ENCODE peak calls at places on chromosomes 5 and 9, in ten cellular contexts. X is astrocyte of the cerebellum, E is neural crest cell, T is GM06990, Z is mesothelial cell of epicardium, W is uterus, P is lower lobe of right lung, S is ovary, A is IMR-90, H is astrocyte of the spinal cord. J is an unnamed sample.

GRCh38 chr5:141491323-141492167 is 2.7 kb downstream of the PCDHGC5 start:
- DNase-seq in X (no peak), E (no peak), T (no peak), Z (no peak), W (no peak), P (no peak), S (no peak), A (no peak), H (no peak), J (no peak)

GRCh38 chr5:23428705-23429104 is 78.7 kb upstream of the PRDM9 start:
- DNase-seq in X (no peak), E (no peak), T (no peak), Z (no peak), W (no peak), P (no peak), S (no peak), A (no peak), H (no peak), J (no peak)

GRCh38 chr9:122402403-122403268 is 31.8 kb downstream of the PTGS1 start:
- DNase-seq in X (peak), E (no peak), T (no peak), Z (no peak), W (no peak), P (no peak), S (no peak), A (peak), H (peak), J (peak)

GRCh38 chr9:91282292-91282691 is 79.4 kb downstream of the AUH start:
- DNase-seq in X (no peak), E (no peak), T (no peak), Z (no peak), W (no peak), P (no peak), S (no peak), A (peak), H (no peak), J (peak)

GRCh38 chr5:143106175-143106574 is 297.3 kb downstream of the NR3C1 start:
- DNase-seq in X (peak), E (no peak), T (no peak), Z (no peak), W (peak), P (no peak), S (peak), A (peak), H (peak), J (peak)

GRCh38 chr5:64690417-64691151 is at the start of gene SHISAL2B:
- DNase-seq in X (no peak), E (peak), T (peak), Z (peak), W (no peak), P (peak), S (no peak), A (no peak), H (peak), J (no peak)

GRCh38 chr5:100852988-100853449 is 50.1 kb downstream of the ST8SIA4 start:
- DNase-seq in X (no peak), E (no peak), T (peak), Z (no peak), W (no peak), P (no peak), S (no peak), A (no peak), H (no peak), J (no peak)

GRCh38 chr9:35035851-35036701 is 36.3 kb downstream of the VCP start:
- DNase-seq in X (no peak), E (no peak), T (no peak), Z (no peak), W (peak), P (peak), S (peak), A (peak), H (no peak), J (no peak)

GRCh38 chr5:178774866-178775539 is 44.5 kb upstream of the ZNF354A start:
- DNase-seq in X (no peak), E (no peak), T (no peak), Z (no peak), W (no peak), P (no peak), S (no peak), A (no peak), H (no peak), J (no peak)

GRCh38 chr5:178296066-178296465 is 63.5 kb upstream of the PHYKPL start:
- DNase-seq in X (no peak), E (no peak), T (no peak), Z (no peak), W (no peak), P (peak), S (peak), A (no peak), H (no peak), J (no peak)

GRCh38 chr5:57735754-57736153 is 253.1 kb upstream of the ACTBL2 start:
- DNase-seq in X (peak), E (no peak), T (no peak), Z (no peak), W (no peak), P (no peak), S (no peak), A (peak), H (peak), J (peak)

GRCh38 chr9:87497604-87498045 is at the start of gene DAPK1:
- DNase-seq in X (no peak), E (peak), T (peak), Z (no peak), W (peak), P (peak), S (peak), A (no peak), H (peak), J (no peak)
- TF ChIP-seq CTCF in X (no peak), E (peak), T (no peak), Z (peak), W (no peak), P (peak), S (peak), A (no peak), H (peak), J (no peak)

GRCh38 chr9:133461975-133462374 is 2.2 kb downstream of the CACFD1 start:
- DNase-seq in X (no peak), E (no peak), T (no peak), Z (no peak), W (no peak), P (no peak), S (no peak), A (no peak), H (no peak), J (no peak)
- TF ChIP-seq CTCF in X (no peak), E (no peak), T (no peak), Z (no peak), W (no peak), P (no peak), S (no peak), A (no peak), H (no peak), J (peak)

DNA sequence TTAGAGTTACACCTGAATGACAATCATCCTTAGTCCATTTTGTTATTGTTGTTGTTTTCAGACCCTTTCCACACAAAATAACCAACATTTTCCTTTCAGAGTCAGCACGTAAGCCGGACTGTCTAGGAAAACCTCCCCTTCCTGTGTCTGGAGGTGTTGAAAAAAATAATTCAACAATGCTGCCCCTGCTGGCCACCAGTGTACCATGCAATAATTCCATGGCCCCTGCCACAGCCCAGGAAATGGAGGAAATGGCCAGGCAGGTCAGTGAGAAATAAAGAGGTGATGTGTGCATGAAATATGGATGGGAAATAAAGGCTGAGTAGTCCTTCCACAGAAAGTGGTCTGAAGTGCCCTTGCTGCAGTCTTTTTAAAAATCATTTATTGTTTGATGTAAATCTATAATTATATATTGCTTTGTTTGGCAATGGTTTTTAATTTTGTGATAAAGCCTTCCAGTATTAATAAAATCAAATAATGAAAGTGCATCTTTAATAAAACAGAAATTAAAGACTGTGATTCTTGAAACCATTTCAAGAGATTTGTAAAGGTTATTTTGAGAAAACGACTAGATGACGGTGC is 152.8 kb upstream of the PAPPA start:
- DNase-seq in X (no peak), E (peak), T (no peak), Z (no peak), W (no peak), P (no peak), S (no peak), A (no peak), H (no peak), J (no peak)
- TF ChIP-seq CTCF in X (peak), E (peak), T (peak), Z (peak), W (no peak), P (peak), S (no peak), A (peak), H (peak), J (peak)

DNA sequence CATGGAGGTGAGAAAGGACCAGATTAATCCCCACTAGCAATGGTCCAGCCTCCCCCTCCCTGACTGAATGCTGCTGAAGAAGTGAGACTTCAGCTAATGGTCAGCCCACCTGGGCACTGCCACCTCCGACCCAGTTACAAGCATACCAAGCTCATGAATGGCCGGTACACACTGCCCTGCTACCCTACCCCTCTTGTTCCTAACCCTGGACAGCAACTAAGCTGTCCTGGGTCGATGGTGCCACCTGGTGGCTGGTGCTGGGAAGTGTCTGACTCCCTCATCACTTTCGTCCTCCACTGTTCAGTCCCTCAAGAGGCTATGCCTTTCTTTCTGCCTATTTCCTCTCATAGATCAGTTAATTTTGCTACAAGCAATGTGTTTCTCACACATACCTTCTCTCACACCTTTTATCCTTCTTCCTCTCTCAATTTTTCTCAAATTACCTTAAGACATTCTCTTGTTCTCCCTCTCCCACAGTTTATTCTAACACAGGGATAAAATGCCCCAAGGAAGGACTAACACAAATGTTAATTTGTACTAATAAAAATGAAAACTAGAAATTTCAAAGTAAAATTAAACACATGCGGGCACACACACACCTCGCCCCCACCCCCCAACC is 42.4 kb downstream of the PAX5 start:
- DNase-seq in X (no peak), E (peak), T (peak), Z (no peak), W (no peak), P (no peak), S (no peak), A (no peak), H (peak), J (no peak)
- TF ChIP-seq CTCF in X (peak), E (peak), T (peak), Z (peak), W (no peak), P (peak), S (no peak), A (peak), H (peak), J (peak)

DNA sequence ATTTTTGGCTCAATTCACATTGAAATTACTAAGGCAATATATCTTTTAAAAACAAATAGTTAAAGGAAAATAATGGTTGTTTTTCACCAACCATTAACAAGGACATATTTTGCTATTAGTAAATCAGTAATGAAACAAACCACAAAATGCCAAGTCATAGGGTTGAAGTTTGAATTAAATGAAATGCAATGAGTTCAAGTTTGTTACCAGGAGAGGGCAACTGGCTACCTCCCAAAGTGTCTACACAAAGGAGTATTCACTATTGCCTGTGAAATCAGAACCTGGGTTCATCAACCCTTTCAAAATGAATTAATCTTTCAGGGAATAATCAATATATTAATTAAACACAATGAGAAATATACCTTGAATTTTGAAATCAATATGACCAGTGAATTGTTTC is 138.4 kb upstream of the DMRTA1 start:
- DNase-seq in X (no peak), E (no peak), T (no peak), Z (no peak), W (no peak), P (no peak), S (no peak), A (no peak), H (no peak), J (no peak)
- TF ChIP-seq CTCF in X (no peak), E (peak), T (no peak), Z (no peak), W (no peak), P (no peak), S (no peak), A (no peak), H (no peak), J (no peak)

DNA sequence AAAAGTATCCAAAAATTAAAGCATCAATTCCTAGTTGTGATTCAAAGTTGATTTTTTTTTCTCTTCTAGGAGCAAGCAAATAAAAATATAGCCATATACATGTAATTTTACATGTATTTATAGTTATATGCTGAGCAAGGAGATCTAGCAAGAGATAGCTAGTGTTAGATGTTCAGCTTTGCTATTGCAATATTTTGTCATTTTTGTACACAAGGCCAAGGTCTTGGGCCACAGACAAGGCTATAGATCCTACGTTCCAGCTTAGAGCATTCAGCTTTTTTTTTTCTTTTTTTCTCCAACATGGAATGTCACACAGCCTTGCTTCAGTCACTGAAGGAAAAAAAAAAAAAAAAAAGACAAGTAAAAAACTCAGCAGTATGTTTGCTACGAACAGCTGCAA is 36.8 kb downstream of the HMGCR start:
- DNase-seq in X (no peak), E (no peak), T (no peak), Z (no peak), W (no peak), P (no peak), S (no peak), A (no peak), H (no peak), J (no peak)
- TF ChIP-seq CTCF in X (no peak), E (no peak), T (no peak), Z (no peak), W (no peak), P (no peak), S (no peak), A (no peak), H (no peak), J (no peak)

DNA sequence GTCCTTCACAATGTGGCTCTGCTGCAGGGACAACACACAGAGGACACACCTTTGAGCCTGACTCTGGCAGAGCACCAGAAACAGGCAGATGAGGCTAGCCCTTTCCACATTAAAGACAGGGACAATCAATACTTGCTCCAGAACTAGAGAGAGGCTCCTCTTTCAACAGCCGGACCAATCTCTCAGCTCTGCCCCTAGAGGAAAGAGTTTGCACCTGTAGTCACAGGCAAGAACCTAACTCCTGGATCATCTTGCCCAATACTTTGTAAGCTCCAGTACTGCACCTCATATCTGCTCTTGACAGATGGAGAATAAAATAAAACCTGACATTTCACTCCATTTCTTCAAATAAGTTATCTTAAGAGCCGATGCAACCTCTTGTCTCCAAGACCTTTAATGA is 52.1 kb downstream of the EPB41L4A start:
- DNase-seq in X (no peak), E (no peak), T (no peak), Z (no peak), W (no peak), P (no peak), S (no peak), A (no peak), H (no peak), J (no peak)
- TF ChIP-seq CTCF in X (peak), E (peak), T (peak), Z (no peak), W (no peak), P (no peak), S (no peak), A (no peak), H (peak), J (peak)

GRCh38 chr5:93791520-93791972 is 50.1 kb upstream of the POU5F2 start:
- DNase-seq in X (no peak), E (no peak), T (no peak), Z (no peak), W (no peak), P (no peak), S (no peak), A (peak), H (peak), J (no peak)
- TF ChIP-seq CTCF in X (no peak), E (no peak), T (no peak), Z (no peak), W (no peak), P (no peak), S (no peak), A (no peak), H (no peak), J (no peak)